ENCODE peak calls at places on chromosomes 12 and 14, in five cellular contexts. M, R, H, B and Z are unnamed samples.

GRCh38 chr14:69027242-69027913 is 48.3 kb upstream of the ACTN1 start:
- DNase-seq in B (no peak), R (no peak), H (no peak), M (no peak), Z (no peak)

GRCh38 chr14:74238974-74239847 is at the start of gene VSX2:
- DNase-seq in B (no peak), H (no peak), R (no peak), M (no peak), Z (peak)

GRCh38 chr14:105939810-105940508 is 413.6 kb downstream of the TMEM121 start:
- DNase-seq in B (no peak), R (no peak), H (no peak), M (no peak), Z (peak)

GRCh38 chr14:53715390-53715730 is 241.3 kb downstream of the BMP4 start:
- DNase-seq in B (no peak), H (no peak), R (no peak), M (peak), Z (no peak)

GRCh38 chr14:57268161-57269067 is at the start of the genes AP5M1 and EXOC5:
- DNase-seq in M (peak), B (peak), H (peak), R (peak), Z (peak)

GRCh38 chr14:105837349-105838063 is 311.1 kb downstream of the TMEM121 start:
- DNase-seq in M (no peak), H (peak), B (no peak), R (no peak), Z (peak)

GRCh38 chr14:69204753-69205152 is 13.5 kb downstream of the EXD2 start:
- DNase-seq in B (no peak), H (no peak), M (no peak), R (no peak), Z (no peak)

GRCh38 chr14:102592969-102593840 is 756 bp downstream of the RCOR1 start:
- DNase-seq in H (peak), R (no peak), M (peak), B (no peak), Z (no peak)

GRCh38 chr14:59754256-59754655 is 116.3 kb downstream of the RTN1 start:
- DNase-seq in M (no peak), H (no peak), B (no peak), R (no peak), Z (no peak)

GRCh38 chr12:89350661-89351488 is 1.4 kb downstream of the DUSP6 start:
- DNase-seq in H (no peak), B (no peak), R (peak), M (peak), Z (no peak)
- H3K27ac ChIP-seq in H (no peak), B (peak), R (peak), M (peak), Z (peak)

GRCh38 chr12:103278329-103278728 is 217.4 kb downstream of the C12orf42 start:
- DNase-seq in H (no peak), M (no peak), B (no peak), R (no peak), Z (no peak)

GRCh38 chr12:103273645-103274044 is 222.1 kb downstream of the C12orf42 start:
- DNase-seq in H (no peak), R (no peak), M (no peak), B (no peak), Z (no peak)

GRCh38 chr12:103282124-103282523 is 213.6 kb downstream of the C12orf42 start:
- DNase-seq in B (no peak), R (no peak), M (no peak), H (no peak), Z (no peak)

GRCh38 chr12:103279444-103279843 is 216.3 kb downstream of the C12orf42 start:
- DNase-seq in R (no peak), B (no peak), M (no peak), H (no peak), Z (no peak)
- TF ChIP-seq CTCF in R (no peak), B (no peak), M (no peak), H (no peak), Z (no peak)

GRCh38 chr14:55399912-55400311 is 11.7 kb downstream of the ATG14 start:
- DNase-seq in H (no peak), R (no peak), M (no peak), B (no peak), Z (no peak)
- H3K27ac ChIP-seq in H (no peak), R (peak), M (no peak), B (peak), Z (peak)

GRCh38 chr14:58641509-58641908 is 3.7 kb downstream of the DACT1 start:
- DNase-seq in R (no peak), H (no peak), M (no peak), B (no peak), Z (no peak)
- TF ChIP-seq CTCF in R (no peak), H (no peak), M (peak), B (no peak), Z (peak)

GRCh38 chr12:122845865-122846621 is 10.8 kb downstream of the HIP1R start:
- DNase-seq in R (no peak), B (no peak), H (peak), M (no peak), Z (no peak)

GRCh38 chr12:122844366-122844971 is 9.2 kb downstream of the HIP1R start:
- DNase-seq in M (no peak), R (no peak), H (no peak), B (no peak), Z (no peak)

GRCh38 chr12:122846622-122847515 is 11.6 kb downstream of the HIP1R start:
- DNase-seq in B (no peak), M (no peak), H (no peak), R (no peak), Z (peak)

GRCh38 chr12:122843472-122843871 is 8.2 kb downstream of the HIP1R start:
- DNase-seq in H (no peak), M (no peak), B (no peak), R (no peak), Z (no peak)

DNA sequence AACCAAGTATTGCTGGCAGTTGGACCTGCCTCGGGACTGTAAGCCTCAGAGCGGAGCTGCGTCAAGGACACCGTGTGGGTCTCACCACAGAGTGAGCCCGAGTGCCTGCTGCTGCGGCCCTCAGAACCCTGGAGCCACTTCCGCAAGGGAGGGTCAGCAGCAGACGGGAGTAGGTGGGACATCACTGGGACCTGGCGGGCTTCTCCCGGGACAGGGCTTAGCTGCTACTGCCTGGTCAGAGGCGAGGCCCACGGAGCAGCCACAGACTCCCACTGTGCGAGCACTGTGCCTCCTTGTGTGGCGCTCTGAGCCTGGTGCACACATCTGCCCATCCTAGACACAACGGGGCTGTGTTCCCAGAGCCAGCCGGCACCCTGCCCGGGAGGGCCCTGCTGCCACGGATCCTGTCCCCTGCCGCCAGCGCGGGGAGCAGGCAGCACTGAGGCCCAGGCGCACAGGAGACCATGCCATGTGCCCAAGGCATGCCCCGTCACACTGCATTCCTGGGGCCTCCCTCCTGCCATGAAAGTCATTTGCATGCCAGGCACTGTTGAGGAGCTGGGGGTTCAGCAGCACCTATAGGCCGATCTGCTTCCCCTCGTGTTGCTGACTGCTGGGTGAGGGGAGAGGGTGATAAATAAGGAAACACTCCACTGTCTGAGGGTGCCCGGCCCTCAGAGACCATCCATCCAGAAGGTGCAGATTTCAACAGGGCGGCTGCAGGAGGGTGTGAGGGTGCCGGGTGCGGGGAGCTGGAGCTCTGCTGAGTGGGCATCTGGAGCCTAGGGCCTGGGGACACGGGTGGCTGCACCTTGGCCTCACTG is 10.0 kb downstream of the HIP1R start:
- DNase-seq in B (no peak), M (no peak), H (no peak), R (no peak), Z (peak)
- H3K27ac ChIP-seq in B (no peak), M (no peak), H (no peak), R (no peak), Z (no peak)

GRCh38 chr14:51954657-51955056 is 34.7 kb upstream of the RTRAF start:
- DNase-seq in R (no peak), B (no peak), H (no peak), M (no peak), Z (no peak)
- TF ChIP-seq CTCF in R (no peak), B (no peak), H (peak), M (no peak), Z (no peak)

GRCh38 chr12:110583137-110584059 is at the start of gene PPTC7:
- DNase-seq in H (peak), R (peak), B (peak), M (peak), Z (peak)
- H3K27ac ChIP-seq in H (peak), R (peak), B (peak), M (peak), Z (peak)

DNA sequence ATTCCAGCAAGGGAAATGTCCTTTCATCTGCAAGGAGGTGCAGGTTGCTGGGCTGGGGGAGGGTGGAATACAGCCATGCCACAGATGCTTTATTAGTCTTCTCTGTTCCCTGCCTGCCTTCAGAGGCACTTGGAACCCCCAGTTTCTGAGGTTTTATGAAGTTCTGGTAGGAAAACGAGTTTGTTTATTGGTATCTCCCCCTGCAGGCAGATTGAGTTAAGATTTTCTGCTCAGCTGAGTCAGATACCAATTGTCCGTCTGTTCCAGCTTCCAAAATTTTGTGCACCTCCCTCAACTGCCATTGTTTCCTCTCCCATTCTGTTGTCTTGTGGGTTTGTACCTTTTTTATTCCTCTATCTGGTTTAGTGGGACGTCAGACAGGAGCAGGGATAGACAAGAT is 155.6 kb downstream of the ETV6 start:
- DNase-seq in M (no peak), H (peak), R (no peak), B (no peak), Z (no peak)
- TF ChIP-seq CTCF in M (no peak), H (peak), R (no peak), B (no peak), Z (no peak)